ENCODE peak calls at places on chromosomes 2 and 18, in seven cellular contexts. One of them, this sample, is unnamed.

GRCh38 chr2:187329586-187329985 is 118.5 kb downstream of the CALCRL start:
- DNase-seq in H9: no peak
- DNase-seq in stomach: no peak
- DNase-seq in ascending aorta: no peak
- DNase-seq in aorta: no peak
- DNase-seq in fibroblast of lung: no peak
- DNase-seq in mesendoderm: no peak
- DNase-seq in this sample: no peak

GRCh38 chr2:186136860-186137259 is 349.2 kb upstream of the ZC3H15 start:
- DNase-seq in H9: no peak
- DNase-seq in stomach: no peak
- DNase-seq in ascending aorta: no peak
- DNase-seq in aorta: no peak
- DNase-seq in fibroblast of lung: no peak
- DNase-seq in mesendoderm: no peak
- DNase-seq in this sample: no peak

GRCh38 chr18:69787825-69788547 is 159.7 kb downstream of the CD226 start:
- DNase-seq in H9: no peak
- DNase-seq in stomach: no peak
- DNase-seq in ascending aorta: no peak
- DNase-seq in aorta: no peak
- DNase-seq in fibroblast of lung: peak; percentile 92
- DNase-seq in mesendoderm: peak; percentile 52
- DNase-seq in this sample: no peak

GRCh38 chr2:1818404-1818803 is 74.1 kb upstream of the PXDN start:
- DNase-seq in H9: no peak
- DNase-seq in stomach: no peak
- DNase-seq in ascending aorta: no peak
- DNase-seq in aorta: no peak
- DNase-seq in fibroblast of lung: peak; percentile 12
- DNase-seq in mesendoderm: no peak
- DNase-seq in this sample: no peak

GRCh38 chr2:25494626-25495025 is 152.9 kb upstream of the DNMT3A start:
- DNase-seq in H9: peak; percentile 34
- DNase-seq in stomach: no peak
- DNase-seq in ascending aorta: no peak
- DNase-seq in aorta: no peak
- DNase-seq in fibroblast of lung: peak; percentile 78
- DNase-seq in mesendoderm: peak; percentile 79
- DNase-seq in this sample: no peak

GRCh38 chr18:9653390-9653789 is 39.0 kb upstream of the PPP4R1 start:
- DNase-seq in H9: no peak
- DNase-seq in stomach: peak; percentile 50
- DNase-seq in ascending aorta: peak; percentile 44
- DNase-seq in aorta: peak; percentile 83
- DNase-seq in fibroblast of lung: no peak
- DNase-seq in mesendoderm: no peak
- DNase-seq in this sample: peak; percentile 67

GRCh38 chr2:136212426-136213378 is 94.8 kb upstream of the CXCR4 start:
- DNase-seq in H9: no peak
- DNase-seq in stomach: no peak
- DNase-seq in ascending aorta: no peak
- DNase-seq in aorta: no peak
- DNase-seq in fibroblast of lung: no peak
- DNase-seq in mesendoderm: peak; percentile 53
- DNase-seq in this sample: no peak

GRCh38 chr2:16546128-16546754 is 119.4 kb downstream of the CYRIA start:
- DNase-seq in H9: peak; percentile 39
- DNase-seq in stomach: no peak
- DNase-seq in ascending aorta: no peak
- DNase-seq in aorta: no peak
- DNase-seq in fibroblast of lung: peak; percentile 30
- DNase-seq in mesendoderm: peak; percentile 80
- DNase-seq in this sample: no peak

GRCh38 chr2:73074110-73075069 is 2.9 kb upstream of the SFXN5 start:
- DNase-seq in H9: no peak
- DNase-seq in stomach: no peak
- DNase-seq in ascending aorta: no peak
- DNase-seq in aorta: no peak
- DNase-seq in fibroblast of lung: no peak
- DNase-seq in mesendoderm: no peak
- DNase-seq in this sample: no peak

GRCh38 chr2:38079111-38080052 is 3.4 kb upstream of the CYP1B1 start:
- DNase-seq in H9: peak; percentile 66
- DNase-seq in stomach: no peak
- DNase-seq in ascending aorta: no peak
- DNase-seq in aorta: no peak
- DNase-seq in fibroblast of lung: no peak
- DNase-seq in mesendoderm: peak; percentile 62
- DNase-seq in this sample: no peak

GRCh38 chr2:139790807-139791206 is 1010.6 kb upstream of the NXPH2 start:
- DNase-seq in H9: no peak
- DNase-seq in stomach: no peak
- DNase-seq in ascending aorta: no peak
- DNase-seq in aorta: no peak
- DNase-seq in fibroblast of lung: peak; percentile 23
- DNase-seq in mesendoderm: peak; percentile 61
- DNase-seq in this sample: no peak

GRCh38 chr2:191158179-191158578 is 7.4 kb upstream of the STAT4 start:
- DNase-seq in H9: no peak
- DNase-seq in stomach: no peak
- DNase-seq in ascending aorta: no peak
- DNase-seq in aorta: no peak
- DNase-seq in fibroblast of lung: no peak
- DNase-seq in mesendoderm: no peak
- DNase-seq in this sample: no peak

GRCh38 chr18:70047931-70048603 is 100.4 kb upstream of the CD226 start:
- DNase-seq in H9: no peak
- DNase-seq in stomach: no peak
- DNase-seq in ascending aorta: no peak
- DNase-seq in aorta: no peak
- DNase-seq in fibroblast of lung: peak; percentile 75
- DNase-seq in mesendoderm: no peak
- DNase-seq in this sample: no peak

GRCh38 chr2:120847700-120848321 is 112.1 kb downstream of the GLI2 start:
- DNase-seq in H9: no peak
- DNase-seq in stomach: no peak
- DNase-seq in ascending aorta: no peak
- DNase-seq in aorta: no peak
- DNase-seq in fibroblast of lung: peak; percentile 21
- DNase-seq in mesendoderm: no peak
- DNase-seq in this sample: peak; percentile 17

GRCh38 chr2:172884336-172884735 is 148.7 kb downstream of the RAPGEF4 start:
- DNase-seq in H9: no peak
- DNase-seq in stomach: no peak
- DNase-seq in ascending aorta: no peak
- DNase-seq in aorta: no peak
- DNase-seq in fibroblast of lung: no peak
- DNase-seq in mesendoderm: no peak
- DNase-seq in this sample: no peak

GRCh38 chr18:79789901-79790885 is 7.5 kb upstream of the KCNG2 start:
- DNase-seq in H9: no peak
- DNase-seq in stomach: no peak
- DNase-seq in ascending aorta: no peak
- DNase-seq in aorta: peak; percentile 38
- DNase-seq in fibroblast of lung: no peak
- DNase-seq in mesendoderm: no peak
- DNase-seq in this sample: no peak

GRCh38 chr2:72833084-72833714 is 7.4 kb upstream of the EXOC6B start:
- DNase-seq in H9: no peak
- DNase-seq in stomach: no peak
- DNase-seq in ascending aorta: no peak
- DNase-seq in aorta: no peak
- DNase-seq in fibroblast of lung: no peak
- DNase-seq in mesendoderm: no peak
- DNase-seq in this sample: no peak

GRCh38 chr2:144830543-144830942 is 310.6 kb upstream of the ZEB2 start:
- DNase-seq in H9: no peak
- DNase-seq in stomach: no peak
- DNase-seq in ascending aorta: no peak
- DNase-seq in aorta: no peak
- DNase-seq in fibroblast of lung: peak; percentile 46
- DNase-seq in mesendoderm: peak; percentile 32
- DNase-seq in this sample: no peak

GRCh38 chr2:18926633-18927524 is 337.5 kb upstream of the NT5C1B start:
- DNase-seq in H9: no peak
- DNase-seq in stomach: no peak
- DNase-seq in ascending aorta: no peak
- DNase-seq in aorta: no peak
- DNase-seq in fibroblast of lung: peak; percentile 74
- DNase-seq in mesendoderm: no peak
- DNase-seq in this sample: no peak

GRCh38 chr18:50193796-50194622 is 938 bp downstream of the MYO5B start:
- DNase-seq in H9: peak; percentile 39
- DNase-seq in stomach: peak; percentile 36
- DNase-seq in ascending aorta: no peak
- DNase-seq in aorta: peak; percentile 42
- DNase-seq in fibroblast of lung: no peak
- DNase-seq in mesendoderm: peak; percentile 21
- DNase-seq in this sample: no peak

GRCh38 chr2:24918326-24919099 is 1.5 kb downstream of the ADCY3 start:
- DNase-seq in H9: no peak
- DNase-seq in stomach: no peak
- DNase-seq in ascending aorta: no peak
- DNase-seq in aorta: no peak
- DNase-seq in fibroblast of lung: no peak
- DNase-seq in mesendoderm: no peak
- DNase-seq in this sample: no peak

GRCh38 chr2:226550801-226551200 is 248.8 kb downstream of the IRS1 start:
- DNase-seq in H9: no peak
- DNase-seq in stomach: no peak
- DNase-seq in ascending aorta: no peak
- DNase-seq in aorta: no peak
- DNase-seq in fibroblast of lung: no peak
- DNase-seq in mesendoderm: no peak
- DNase-seq in this sample: no peak

GRCh38 chr2:94869552-94870391 is 1.5 kb upstream of the TEKT4 start:
- DNase-seq in H9: no peak
- DNase-seq in stomach: no peak
- DNase-seq in ascending aorta: no peak
- DNase-seq in aorta: no peak
- DNase-seq in fibroblast of lung: no peak
- DNase-seq in mesendoderm: no peak
- DNase-seq in this sample: no peak
- H3K27ac ChIP-seq in H9: no peak overlapping the region
- H3K27ac ChIP-seq in stomach: no peak overlapping the region
- H3K27ac ChIP-seq in ascending aorta: no peak overlapping the region
- H3K27ac ChIP-seq in aorta: no peak overlapping the region
- H3K27ac ChIP-seq in fibroblast of lung: no peak overlapping the region
- H3K27ac ChIP-seq in mesendoderm: no peak overlapping the region
- H3K27ac ChIP-seq in this sample: no peak overlapping the region

GRCh38 chr2:197677056-197677455 is 1.7 kb upstream of the RFTN2 start:
- DNase-seq in H9: no peak
- DNase-seq in stomach: no peak
- DNase-seq in ascending aorta: no peak
- DNase-seq in aorta: no peak
- DNase-seq in fibroblast of lung: no peak
- DNase-seq in mesendoderm: peak; percentile 42
- DNase-seq in this sample: no peak

GRCh38 chr2:197674546-197674945 is 841 bp downstream of the RFTN2 start:
- DNase-seq in H9: no peak
- DNase-seq in stomach: no peak
- DNase-seq in ascending aorta: no peak
- DNase-seq in aorta: no peak
- DNase-seq in fibroblast of lung: peak; percentile 27
- DNase-seq in mesendoderm: no peak
- DNase-seq in this sample: no peak

GRCh38 chr2:197675246-197675645 is at the start of gene RFTN2:
- DNase-seq in H9: no peak
- DNase-seq in stomach: no peak
- DNase-seq in ascending aorta: no peak
- DNase-seq in aorta: no peak
- DNase-seq in fibroblast of lung: peak; percentile 27
- DNase-seq in mesendoderm: peak; percentile 19
- DNase-seq in this sample: no peak

GRCh38 chr2:197674060-197674459 is 1.3 kb downstream of the RFTN2 start:
- DNase-seq in H9: no peak
- DNase-seq in stomach: no peak
- DNase-seq in ascending aorta: no peak
- DNase-seq in aorta: no peak
- DNase-seq in fibroblast of lung: no peak
- DNase-seq in mesendoderm: no peak
- DNase-seq in this sample: no peak

DNA sequence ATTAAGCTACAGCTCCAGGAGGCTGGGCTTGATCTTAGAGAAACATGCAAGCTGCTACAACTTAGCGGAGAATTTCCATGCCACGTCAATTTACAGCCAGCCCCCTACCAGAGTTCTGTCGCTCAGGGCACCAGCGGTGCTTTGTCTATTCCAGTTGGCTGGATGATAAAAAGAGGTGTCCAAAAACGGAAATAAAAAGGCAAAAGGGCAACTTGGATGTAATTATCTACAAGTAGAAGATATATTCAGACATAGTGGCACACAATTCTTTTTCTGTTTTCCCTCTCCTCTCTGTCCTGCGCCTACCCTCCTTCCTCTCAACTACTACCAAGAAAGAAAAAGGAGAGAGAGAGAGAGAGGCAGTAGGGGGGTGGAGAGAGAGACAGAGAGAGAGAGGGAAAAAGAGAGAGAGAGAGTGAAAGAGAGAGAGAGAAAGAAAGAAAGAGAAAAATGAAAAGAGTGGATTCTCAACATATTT is 363 bp upstream of the RFTN2 start:
- DNase-seq in H9: peak; percentile 46
- DNase-seq in stomach: no peak
- DNase-seq in ascending aorta: no peak
- DNase-seq in aorta: peak; percentile 56
- DNase-seq in fibroblast of lung: peak; percentile 85
- DNase-seq in mesendoderm: peak; percentile 78
- DNase-seq in this sample: peak; percentile 8
- H3K27ac ChIP-seq in H9: no peak overlapping the region
- H3K27ac ChIP-seq in stomach: peak overlapping the region; percentile 13
- H3K27ac ChIP-seq in ascending aorta: peak overlapping the region; percentile 85
- H3K27ac ChIP-seq in aorta: peak overlapping the region; percentile 21
- H3K27ac ChIP-seq in fibroblast of lung: peak overlapping the region; percentile 55
- H3K27ac ChIP-seq in mesendoderm: no peak overlapping the region
- H3K27ac ChIP-seq in this sample: peak overlapping the region; percentile 97

DNA sequence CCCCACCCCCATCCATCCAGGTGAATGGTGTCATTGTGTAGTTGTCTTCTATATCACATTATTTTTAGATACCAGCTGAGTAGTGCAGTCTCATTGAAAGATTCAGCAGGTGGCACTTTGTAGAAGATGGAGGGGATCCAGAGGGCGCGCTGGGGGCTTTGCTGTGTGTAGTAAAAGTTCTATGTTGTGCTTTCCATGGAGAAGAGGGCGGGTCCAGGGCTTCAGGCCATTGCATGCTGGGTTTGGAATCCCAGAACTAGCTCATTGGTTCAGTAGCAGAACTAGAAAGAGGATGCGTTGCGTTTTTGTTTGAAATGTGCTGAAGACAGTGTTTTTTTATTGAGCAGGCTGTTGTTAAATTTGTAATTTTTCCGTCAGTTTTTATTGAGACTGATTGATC is 120.0 kb downstream of the MAP4K4 start:
- DNase-seq in H9: no peak
- DNase-seq in stomach: no peak
- DNase-seq in ascending aorta: no peak
- DNase-seq in aorta: no peak
- DNase-seq in fibroblast of lung: no peak
- DNase-seq in mesendoderm: no peak
- DNase-seq in this sample: no peak
- H3K27ac ChIP-seq in H9: no peak overlapping the region
- H3K27ac ChIP-seq in stomach: no peak overlapping the region
- H3K27ac ChIP-seq in ascending aorta: no peak overlapping the region
- H3K27ac ChIP-seq in aorta: no peak overlapping the region
- H3K27ac ChIP-seq in fibroblast of lung: no peak overlapping the region
- H3K27ac ChIP-seq in mesendoderm: no peak overlapping the region
- H3K27ac ChIP-seq in this sample: peak overlapping the region; percentile 91

GRCh38 chr2:159605441-159606178 is 10.7 kb downstream of the BAZ2B start:
- DNase-seq in H9: no peak
- DNase-seq in stomach: no peak
- DNase-seq in ascending aorta: no peak
- DNase-seq in aorta: no peak
- DNase-seq in fibroblast of lung: no peak
- DNase-seq in mesendoderm: no peak
- DNase-seq in this sample: no peak
- H3K27ac ChIP-seq in H9: no peak overlapping the region
- H3K27ac ChIP-seq in stomach: peak overlapping the region; percentile 37
- H3K27ac ChIP-seq in ascending aorta: no peak overlapping the region
- H3K27ac ChIP-seq in aorta: no peak overlapping the region
- H3K27ac ChIP-seq in fibroblast of lung: no peak overlapping the region
- H3K27ac ChIP-seq in mesendoderm: no peak overlapping the region
- H3K27ac ChIP-seq in this sample: no peak overlapping the region